ENCODE peak calls at places on chromosomes 6 and 20, in seven cellular contexts. A, C, G, K, R, W and O are unnamed samples.

GRCh38 chr20:5080384-5080877 is 39.3 kb downstream of the PCNA start:
- DNase-seq in A (peak), C (no peak), G (peak), K (no peak), R (peak), W (peak), O (peak)

GRCh38 chr6:11711644-11711993 is 67.0 kb downstream of the ADTRP start:
- DNase-seq in A (no peak), C (no peak), G (peak), K (no peak), R (no peak), W (peak), O (no peak)

GRCh38 chr6:150352321-150353296 is 16.2 kb upstream of the IYD start:
- DNase-seq in A (no peak), C (peak), G (peak), K (peak), R (no peak), W (peak), O (no peak)

GRCh38 chr6:144364208-144364718 is 79.1 kb downstream of the UTRN start:
- DNase-seq in A (no peak), C (no peak), G (no peak), K (no peak), R (no peak), W (no peak), O (no peak)

GRCh38 chr6:139546117-139546495 is 171.7 kb upstream of the CITED2 start:
- DNase-seq in A (no peak), C (no peak), G (peak), K (no peak), R (no peak), W (no peak), O (no peak)

GRCh38 chr6:37558646-37559045 is 59.0 kb upstream of the CCDC167 start:
- DNase-seq in A (no peak), C (no peak), G (no peak), K (no peak), R (no peak), W (no peak), O (no peak)

GRCh38 chr6:163416380-163416629 is 1.8 kb downstream of the QKI start:
- DNase-seq in A (no peak), C (no peak), G (no peak), K (no peak), R (no peak), W (no peak), O (no peak)

GRCh38 chr20:34370062-34370461 is 7.0 kb downstream of the ITCH start:
- DNase-seq in A (no peak), C (no peak), G (no peak), K (no peak), R (no peak), W (no peak), O (no peak)

GRCh38 chr6:27565839-27566779 is 93.2 kb upstream of the ZNF184 start:
- DNase-seq in A (no peak), C (no peak), G (no peak), K (no peak), R (no peak), W (peak), O (no peak)
- TF ChIP-seq CTCF in A (no peak), C (no peak), G (no peak), K (no peak), R (no peak), W (no peak), O (no peak)

GRCh38 chr6:137341721-137342195 is 122.6 kb upstream of the IFNGR1 start:
- DNase-seq in A (peak), C (peak), G (peak), K (peak), R (no peak), W (no peak), O (peak)
- TF ChIP-seq CTCF in A (peak), C (peak), G (peak), K (peak), R (no peak), W (no peak), O (peak)

DNA sequence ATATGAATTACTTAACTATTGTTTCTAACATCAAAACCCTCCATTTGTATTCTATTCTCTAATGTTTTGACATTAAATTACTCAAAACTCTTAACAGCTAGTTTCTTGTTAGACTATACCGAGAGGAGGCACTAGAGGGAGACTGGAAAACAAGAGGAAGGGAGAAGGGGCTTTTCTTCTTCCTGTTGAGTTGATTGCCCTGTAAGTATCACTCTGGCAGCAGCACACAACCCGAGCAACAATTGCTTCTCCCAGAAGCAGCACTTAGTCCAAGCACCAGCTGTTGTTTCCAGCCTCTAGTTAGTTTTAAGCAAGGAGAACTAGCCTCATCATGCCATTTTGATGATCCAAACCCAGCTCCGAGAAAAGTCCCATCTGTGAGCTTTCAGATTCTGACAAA is 603.8 kb downstream of the PRKN start:
- DNase-seq in A (peak), C (no peak), G (no peak), K (no peak), R (no peak), W (no peak), O (no peak)
- TF ChIP-seq CTCF in A (peak), C (no peak), G (peak), K (peak), R (no peak), W (no peak), O (peak)

DNA sequence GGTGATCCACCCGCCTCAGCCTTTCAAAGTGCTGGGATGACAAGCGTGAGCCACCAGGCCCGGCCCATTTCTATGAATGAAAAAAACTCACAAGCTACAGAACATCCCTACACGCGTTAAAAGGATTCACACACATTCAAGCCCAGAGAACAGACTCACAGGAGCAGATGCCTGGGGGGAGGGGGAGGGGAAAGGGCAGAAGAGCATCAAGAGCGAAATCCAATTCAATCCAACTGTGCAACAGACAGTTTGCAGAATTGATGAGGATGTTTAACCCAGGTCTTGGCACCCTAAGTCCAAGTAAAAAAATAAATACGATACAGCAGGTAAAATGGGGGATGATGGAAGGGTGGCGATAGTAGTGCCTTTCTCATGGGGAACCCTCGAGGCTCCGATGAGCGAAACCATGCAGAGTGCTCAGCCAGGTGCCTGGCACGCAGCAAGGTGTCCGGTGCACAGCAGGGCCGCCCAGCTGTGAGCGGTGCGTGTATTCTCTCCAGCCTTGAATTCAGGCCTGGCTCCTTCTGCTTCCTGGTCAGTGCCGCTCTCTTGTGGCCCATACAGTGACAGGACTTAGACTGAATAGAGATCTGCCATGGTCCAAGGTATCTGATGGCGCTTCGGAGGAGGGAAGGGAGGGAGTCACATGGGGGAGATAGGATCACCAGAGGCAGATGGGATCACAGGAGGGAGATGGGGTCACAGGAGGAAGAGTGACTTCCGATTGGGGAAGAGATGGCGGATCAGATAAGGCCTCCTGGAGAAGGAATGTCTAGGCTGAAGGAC is 35.4 kb upstream of the ANGPT4 start:
- DNase-seq in A (no peak), C (no peak), G (no peak), K (no peak), R (no peak), W (no peak), O (no peak)
- TF ChIP-seq CTCF in A (no peak), C (no peak), G (no peak), K (no peak), R (no peak), W (no peak), O (no peak)

GRCh38 chr6:14905201-14905600 is 340.7 kb upstream of the JARID2 start:
- DNase-seq in A (no peak), C (no peak), G (no peak), K (no peak), R (no peak), W (no peak), O (no peak)
- TF ChIP-seq CTCF in A (no peak), C (no peak), G (no peak), K (no peak), R (no peak), W (no peak), O (no peak)

DNA sequence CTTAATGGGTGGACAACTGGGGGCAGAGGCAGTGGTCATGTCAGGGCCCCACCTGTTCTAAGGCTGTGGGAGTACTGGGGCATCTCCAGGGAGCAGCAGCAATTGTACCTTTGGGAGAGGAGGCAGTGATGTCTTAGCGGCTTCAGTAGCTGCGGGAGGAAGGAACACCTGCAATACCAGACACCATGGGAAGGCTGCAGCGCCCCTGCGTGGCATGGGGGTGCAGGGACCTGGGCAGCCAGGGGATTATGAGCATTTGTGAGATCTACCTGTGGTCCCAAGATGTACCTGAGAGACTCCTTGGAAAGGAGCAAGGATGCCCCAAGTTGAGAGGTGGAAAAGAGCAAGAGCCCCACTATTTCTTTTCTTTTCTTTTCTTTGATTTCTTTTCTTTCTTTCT is 112.1 kb upstream of the GPR6 start:
- DNase-seq in A (no peak), C (no peak), G (no peak), K (no peak), R (no peak), W (no peak), O (no peak)
- TF ChIP-seq CTCF in A (peak), C (no peak), G (no peak), K (no peak), R (no peak), W (no peak), O (no peak)

GRCh38 chr6:169950558-169950957 is 199.1 kb downstream of the ERMARD start:
- DNase-seq in A (peak), C (no peak), G (peak), K (peak), R (no peak), W (no peak), O (no peak)
- TF ChIP-seq CTCF in A (peak), C (peak), G (peak), K (peak), R (peak), W (no peak), O (peak)

DNA sequence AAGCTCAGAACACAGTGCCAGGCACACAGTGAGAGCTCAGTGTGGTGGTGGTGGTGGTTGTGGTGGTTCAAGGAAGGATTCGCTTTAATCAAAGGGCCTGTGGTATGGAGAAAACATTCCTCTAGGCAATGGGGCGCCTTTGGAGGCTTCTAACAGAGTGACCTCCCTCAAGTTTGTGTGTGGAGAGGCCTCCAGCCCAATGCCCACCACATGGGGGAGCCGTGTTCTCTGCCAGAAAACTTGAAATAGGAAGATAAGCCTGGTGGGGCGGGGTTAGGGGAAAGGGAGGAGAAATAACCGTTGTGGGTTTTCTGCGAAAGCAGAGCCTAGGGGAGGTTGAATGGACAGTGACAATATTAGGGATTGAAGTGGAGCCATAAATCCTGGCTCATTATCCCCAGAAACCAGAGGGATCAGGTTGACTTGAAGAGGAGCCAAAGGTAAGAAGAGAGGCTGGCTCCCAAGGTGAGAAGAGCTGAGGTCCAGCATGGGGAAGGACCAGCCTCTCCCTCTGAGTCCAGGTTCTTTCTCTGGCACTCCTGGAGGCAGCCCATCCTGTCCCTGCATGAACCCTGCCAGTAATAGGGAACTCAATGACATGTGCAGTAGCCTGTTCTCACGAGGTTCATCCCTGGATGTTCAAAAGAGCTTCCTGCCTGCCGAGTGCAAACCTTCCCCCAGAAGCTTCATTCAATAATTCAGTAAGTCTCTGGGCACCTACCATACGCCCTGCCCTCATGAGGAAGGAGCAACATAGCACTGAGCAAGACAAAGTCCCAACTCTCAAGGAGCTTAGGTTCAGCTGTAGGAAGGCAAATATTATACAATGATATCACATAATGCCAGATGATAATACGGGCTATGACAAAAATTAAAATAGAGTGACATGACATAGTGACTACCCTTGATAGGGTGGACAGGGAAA is 51.4 kb downstream of the TGM2 start:
- DNase-seq in A (peak), C (no peak), G (no peak), K (peak), R (no peak), W (no peak), O (peak)
- TF ChIP-seq CTCF in A (peak), C (peak), G (no peak), K (peak), R (peak), W (no peak), O (peak)